ENCODE peak calls at places on chromosomes 7 and 10, in ten cellular contexts. One of them, this sample, is unnamed.

GRCh38 chr10:91617073-91617580 is 15.7 kb downstream of the PPP1R3C start:
- DNase-seq in GF-D8: no peak
- DNase-seq in iris pigment epithelial cell: peak; percentile 95
- DNase-seq in ureter: no peak
- DNase-seq in CD8-positive, alpha-beta T cell: no peak
- DNase-seq in cardiac muscle cell: no peak
- DNase-seq in ovary: no peak
- DNase-seq in A549: peak; percentile 45
- DNase-seq in NCI-H2081: no peak
- DNase-seq in astrocyte of the cerebellum: no peak
- DNase-seq in this sample: no peak

GRCh38 chr10:77391605-77392235 is 245.9 kb downstream of the KCNMA1 start:
- DNase-seq in NCI-H2081: peak; percentile 58
- DNase-seq in cardiac muscle cell: peak; percentile 86
- DNase-seq in CD8-positive, alpha-beta T cell: no peak
- DNase-seq in astrocyte of the cerebellum: peak; percentile 78
- DNase-seq in GF-D8: no peak
- DNase-seq in ureter: peak; percentile 87
- DNase-seq in A549: peak; percentile 84
- DNase-seq in iris pigment epithelial cell: peak; percentile 78
- DNase-seq in ovary: peak; percentile 83
- DNase-seq in this sample: no peak

GRCh38 chr7:155803418-155804376 is 8.6 kb downstream of the SHH start:
- DNase-seq in ovary: no peak
- DNase-seq in ureter: no peak
- DNase-seq in CD8-positive, alpha-beta T cell: no peak
- DNase-seq in iris pigment epithelial cell: peak; percentile 13
- DNase-seq in NCI-H2081: no peak
- DNase-seq in GF-D8: peak; percentile 91
- DNase-seq in cardiac muscle cell: no peak
- DNase-seq in astrocyte of the cerebellum: no peak
- DNase-seq in A549: peak; percentile 64
- DNase-seq in this sample: no peak

GRCh38 chr10:31698169-31698890 is 230.3 kb downstream of the ARHGAP12 start:
- DNase-seq in CD8-positive, alpha-beta T cell: no peak
- DNase-seq in cardiac muscle cell: no peak
- DNase-seq in ovary: no peak
- DNase-seq in NCI-H2081: no peak
- DNase-seq in astrocyte of the cerebellum: peak; percentile 42
- DNase-seq in A549: no peak
- DNase-seq in GF-D8: no peak
- DNase-seq in ureter: peak; percentile 70
- DNase-seq in iris pigment epithelial cell: peak; percentile 93
- DNase-seq in this sample: no peak

GRCh38 chr10:34351161-34351560 is 463.9 kb downstream of the PARD3 start:
- DNase-seq in ovary: no peak
- DNase-seq in cardiac muscle cell: no peak
- DNase-seq in iris pigment epithelial cell: peak; percentile 54
- DNase-seq in NCI-H2081: no peak
- DNase-seq in ureter: no peak
- DNase-seq in CD8-positive, alpha-beta T cell: no peak
- DNase-seq in A549: no peak
- DNase-seq in astrocyte of the cerebellum: no peak
- DNase-seq in GF-D8: no peak
- DNase-seq in this sample: no peak

GRCh38 chr7:82444220-82445049 is 858 bp upstream of the CACNA2D1 start:
- DNase-seq in astrocyte of the cerebellum: no peak
- DNase-seq in A549: peak; percentile 80
- DNase-seq in cardiac muscle cell: peak; percentile 28
- DNase-seq in GF-D8: no peak
- DNase-seq in ureter: no peak
- DNase-seq in CD8-positive, alpha-beta T cell: no peak
- DNase-seq in ovary: no peak
- DNase-seq in iris pigment epithelial cell: peak; percentile 15
- DNase-seq in NCI-H2081: no peak
- DNase-seq in this sample: no peak

GRCh38 chr10:117004627-117005453 is at the start of gene SHTN1:
- DNase-seq in NCI-H2081: peak; percentile 90
- DNase-seq in ovary: peak; percentile 87
- DNase-seq in A549: peak; percentile 88
- DNase-seq in cardiac muscle cell: peak; percentile 64
- DNase-seq in CD8-positive, alpha-beta T cell: no peak
- DNase-seq in GF-D8: no peak
- DNase-seq in astrocyte of the cerebellum: peak; percentile 19
- DNase-seq in ureter: peak; percentile 67
- DNase-seq in iris pigment epithelial cell: peak; percentile 62
- DNase-seq in this sample: peak; percentile 21

GRCh38 chr7:90006988-90007387 is 147.3 kb upstream of the STEAP1 start:
- DNase-seq in A549: no peak
- DNase-seq in iris pigment epithelial cell: no peak
- DNase-seq in NCI-H2081: no peak
- DNase-seq in ovary: no peak
- DNase-seq in cardiac muscle cell: no peak
- DNase-seq in ureter: no peak
- DNase-seq in CD8-positive, alpha-beta T cell: no peak
- DNase-seq in GF-D8: no peak
- DNase-seq in astrocyte of the cerebellum: no peak
- DNase-seq in this sample: no peak

GRCh38 chr10:129191848-129192247 is 275.2 kb upstream of the MGMT start:
- DNase-seq in CD8-positive, alpha-beta T cell: no peak
- DNase-seq in astrocyte of the cerebellum: no peak
- DNase-seq in iris pigment epithelial cell: no peak
- DNase-seq in GF-D8: no peak
- DNase-seq in NCI-H2081: no peak
- DNase-seq in ovary: peak; percentile 44
- DNase-seq in ureter: no peak
- DNase-seq in A549: no peak
- DNase-seq in cardiac muscle cell: no peak
- DNase-seq in this sample: no peak

GRCh38 chr10:132255489-132256344 is 52.0 kb downstream of the STK32C start:
- DNase-seq in cardiac muscle cell: no peak
- DNase-seq in NCI-H2081: no peak
- DNase-seq in astrocyte of the cerebellum: no peak
- DNase-seq in A549: no peak
- DNase-seq in iris pigment epithelial cell: no peak
- DNase-seq in ureter: no peak
- DNase-seq in GF-D8: peak; percentile 39
- DNase-seq in CD8-positive, alpha-beta T cell: no peak
- DNase-seq in ovary: no peak
- DNase-seq in this sample: no peak

GRCh38 chr7:99387912-99388311 is 13.4 kb downstream of the ARPC1B start:
- DNase-seq in astrocyte of the cerebellum: no peak
- DNase-seq in iris pigment epithelial cell: no peak
- DNase-seq in ureter: no peak
- DNase-seq in GF-D8: no peak
- DNase-seq in ovary: no peak
- DNase-seq in cardiac muscle cell: no peak
- DNase-seq in NCI-H2081: no peak
- DNase-seq in CD8-positive, alpha-beta T cell: no peak
- DNase-seq in A549: no peak
- DNase-seq in this sample: no peak

GRCh38 chr7:80330434-80330833 is 181.4 kb downstream of the GNAT3 start:
- DNase-seq in cardiac muscle cell: no peak
- DNase-seq in ovary: no peak
- DNase-seq in NCI-H2081: no peak
- DNase-seq in astrocyte of the cerebellum: peak; percentile 6
- DNase-seq in ureter: no peak
- DNase-seq in A549: no peak
- DNase-seq in CD8-positive, alpha-beta T cell: no peak
- DNase-seq in iris pigment epithelial cell: peak; percentile 63
- DNase-seq in GF-D8: no peak
- DNase-seq in this sample: no peak

GRCh38 chr7:28684729-28685211 is 272.5 kb downstream of the CREB5 start:
- DNase-seq in ureter: no peak
- DNase-seq in GF-D8: peak; percentile 18
- DNase-seq in ovary: no peak
- DNase-seq in CD8-positive, alpha-beta T cell: no peak
- DNase-seq in cardiac muscle cell: no peak
- DNase-seq in astrocyte of the cerebellum: no peak
- DNase-seq in A549: no peak
- DNase-seq in iris pigment epithelial cell: no peak
- DNase-seq in NCI-H2081: no peak
- DNase-seq in this sample: no peak

GRCh38 chr7:143172354-143172753 is 10.9 kb upstream of the TAS2R39 start:
- DNase-seq in A549: peak; percentile 29
- DNase-seq in astrocyte of the cerebellum: no peak
- DNase-seq in NCI-H2081: peak; percentile 96
- DNase-seq in cardiac muscle cell: no peak
- DNase-seq in GF-D8: no peak
- DNase-seq in CD8-positive, alpha-beta T cell: no peak
- DNase-seq in iris pigment epithelial cell: peak; percentile 41
- DNase-seq in ovary: no peak
- DNase-seq in ureter: peak; percentile 64
- DNase-seq in this sample: no peak

GRCh38 chr7:117997862-117998825 is 124.9 kb upstream of the CTTNBP2 start:
- DNase-seq in cardiac muscle cell: no peak
- DNase-seq in CD8-positive, alpha-beta T cell: no peak
- DNase-seq in ureter: no peak
- DNase-seq in NCI-H2081: no peak
- DNase-seq in astrocyte of the cerebellum: peak; percentile 50
- DNase-seq in GF-D8: no peak
- DNase-seq in ovary: no peak
- DNase-seq in iris pigment epithelial cell: peak; percentile 79
- DNase-seq in A549: no peak
- DNase-seq in this sample: peak; percentile 55

GRCh38 chr10:109866168-109866994 is 56.9 kb downstream of the XPNPEP1 start:
- DNase-seq in CD8-positive, alpha-beta T cell: no peak
- DNase-seq in iris pigment epithelial cell: peak; percentile 16
- DNase-seq in cardiac muscle cell: peak; percentile 23
- DNase-seq in NCI-H2081: no peak
- DNase-seq in ureter: no peak
- DNase-seq in A549: peak; percentile 21
- DNase-seq in ovary: no peak
- DNase-seq in GF-D8: no peak
- DNase-seq in astrocyte of the cerebellum: no peak
- DNase-seq in this sample: no peak

GRCh38 chr7:114921636-114922150 is at the start of gene MDFIC:
- DNase-seq in ureter: peak; percentile 69
- DNase-seq in GF-D8: no peak
- DNase-seq in ovary: peak; percentile 44
- DNase-seq in NCI-H2081: no peak
- DNase-seq in CD8-positive, alpha-beta T cell: peak; percentile 40
- DNase-seq in iris pigment epithelial cell: no peak
- DNase-seq in A549: peak; percentile 72
- DNase-seq in astrocyte of the cerebellum: no peak
- DNase-seq in cardiac muscle cell: no peak
- DNase-seq in this sample: no peak

GRCh38 chr7:112877671-112878460 is 87.7 kb upstream of the TMEM168 start:
- DNase-seq in NCI-H2081: no peak
- DNase-seq in CD8-positive, alpha-beta T cell: no peak
- DNase-seq in ureter: no peak
- DNase-seq in A549: no peak
- DNase-seq in cardiac muscle cell: no peak
- DNase-seq in astrocyte of the cerebellum: no peak
- DNase-seq in iris pigment epithelial cell: peak; percentile 44
- DNase-seq in GF-D8: no peak
- DNase-seq in ovary: no peak
- DNase-seq in this sample: no peak

GRCh38 chr7:117827861-117828260 is 45.4 kb downstream of the CTTNBP2 start:
- DNase-seq in NCI-H2081: peak; percentile 25
- DNase-seq in iris pigment epithelial cell: peak; percentile 82
- DNase-seq in cardiac muscle cell: no peak
- DNase-seq in astrocyte of the cerebellum: peak; percentile 92
- DNase-seq in ureter: no peak
- DNase-seq in ovary: no peak
- DNase-seq in GF-D8: no peak
- DNase-seq in A549: no peak
- DNase-seq in CD8-positive, alpha-beta T cell: no peak
- DNase-seq in this sample: peak; percentile 88

GRCh38 chr10:105577865-105578607 is 936.9 kb downstream of the SORCS3 start:
- DNase-seq in iris pigment epithelial cell: no peak
- DNase-seq in cardiac muscle cell: peak; percentile 20
- DNase-seq in CD8-positive, alpha-beta T cell: no peak
- DNase-seq in ovary: no peak
- DNase-seq in GF-D8: no peak
- DNase-seq in NCI-H2081: no peak
- DNase-seq in ureter: no peak
- DNase-seq in astrocyte of the cerebellum: no peak
- DNase-seq in A549: no peak
- DNase-seq in this sample: no peak

GRCh38 chr10:32035038-32035437 is 21.2 kb downstream of the KIF5B start:
- DNase-seq in ovary: no peak
- DNase-seq in A549: no peak
- DNase-seq in NCI-H2081: no peak
- DNase-seq in ureter: no peak
- DNase-seq in iris pigment epithelial cell: no peak
- DNase-seq in GF-D8: no peak
- DNase-seq in astrocyte of the cerebellum: no peak
- DNase-seq in cardiac muscle cell: no peak
- DNase-seq in CD8-positive, alpha-beta T cell: no peak
- DNase-seq in this sample: no peak

GRCh38 chr7:30080818-30081217 is 52.6 kb downstream of the PLEKHA8 start:
- DNase-seq in ureter: no peak
- DNase-seq in iris pigment epithelial cell: no peak
- DNase-seq in NCI-H2081: peak; percentile 21
- DNase-seq in A549: no peak
- DNase-seq in CD8-positive, alpha-beta T cell: no peak
- DNase-seq in cardiac muscle cell: no peak
- DNase-seq in astrocyte of the cerebellum: no peak
- DNase-seq in GF-D8: no peak
- DNase-seq in ovary: no peak
- DNase-seq in this sample: no peak

GRCh38 chr10:23351914-23352313 is 7.3 kb upstream of the C10orf67 start:
- DNase-seq in cardiac muscle cell: no peak
- DNase-seq in A549: no peak
- DNase-seq in iris pigment epithelial cell: peak; percentile 87
- DNase-seq in CD8-positive, alpha-beta T cell: no peak
- DNase-seq in GF-D8: no peak
- DNase-seq in ovary: no peak
- DNase-seq in astrocyte of the cerebellum: no peak
- DNase-seq in NCI-H2081: no peak
- DNase-seq in ureter: no peak
- DNase-seq in this sample: no peak

GRCh38 chr10:6181249-6181648 is 21.5 kb upstream of the PFKFB3 start:
- DNase-seq in ovary: no peak
- DNase-seq in NCI-H2081: no peak
- DNase-seq in ureter: no peak
- DNase-seq in iris pigment epithelial cell: no peak
- DNase-seq in cardiac muscle cell: no peak
- DNase-seq in A549: no peak
- DNase-seq in GF-D8: no peak
- DNase-seq in CD8-positive, alpha-beta T cell: no peak
- DNase-seq in astrocyte of the cerebellum: no peak
- DNase-seq in this sample: no peak

GRCh38 chr10:97065128-97065527 is 120.6 kb downstream of the SLIT1 start:
- DNase-seq in GF-D8: no peak
- DNase-seq in astrocyte of the cerebellum: no peak
- DNase-seq in iris pigment epithelial cell: no peak
- DNase-seq in CD8-positive, alpha-beta T cell: no peak
- DNase-seq in A549: peak; percentile 34
- DNase-seq in cardiac muscle cell: no peak
- DNase-seq in ovary: no peak
- DNase-seq in NCI-H2081: peak; percentile 63
- DNase-seq in ureter: no peak
- DNase-seq in this sample: no peak

GRCh38 chr10:2280713-2281112 is 543.4 kb upstream of the ADARB2 start:
- DNase-seq in ovary: no peak
- DNase-seq in astrocyte of the cerebellum: no peak
- DNase-seq in A549: no peak
- DNase-seq in NCI-H2081: no peak
- DNase-seq in GF-D8: no peak
- DNase-seq in CD8-positive, alpha-beta T cell: no peak
- DNase-seq in cardiac muscle cell: no peak
- DNase-seq in iris pigment epithelial cell: no peak
- DNase-seq in ureter: no peak
- DNase-seq in this sample: no peak

GRCh38 chr7:129553861-129554530 is 51.7 kb downstream of the SMKR1 start:
- DNase-seq in GF-D8: no peak
- DNase-seq in astrocyte of the cerebellum: peak; percentile 8
- DNase-seq in NCI-H2081: peak; percentile 94
- DNase-seq in iris pigment epithelial cell: peak; percentile 21
- DNase-seq in ureter: no peak
- DNase-seq in ovary: no peak
- DNase-seq in cardiac muscle cell: no peak
- DNase-seq in A549: no peak
- DNase-seq in CD8-positive, alpha-beta T cell: peak; percentile 48
- DNase-seq in this sample: no peak

GRCh38 chr10:91000470-91000869 is 79.6 kb upstream of the ANKRD1 start:
- DNase-seq in astrocyte of the cerebellum: no peak
- DNase-seq in cardiac muscle cell: no peak
- DNase-seq in NCI-H2081: no peak
- DNase-seq in A549: no peak
- DNase-seq in GF-D8: no peak
- DNase-seq in ureter: no peak
- DNase-seq in ovary: no peak
- DNase-seq in iris pigment epithelial cell: no peak
- DNase-seq in CD8-positive, alpha-beta T cell: no peak
- DNase-seq in this sample: no peak